ENCODE peak calls at places on chromosomes 3 and 15, in five cellular contexts. B is brain microvascular endothelial cell, I is NCI-H1436, R is astrocyte of the spinal cord, L is left lobe of liver. M is an unnamed sample.

GRCh38 chr3:72224804-72225509 is 440.0 kb upstream of the PROK2 start:
- DNase-seq in L (no peak), I (no peak), B (no peak), R (peak), M (no peak)

GRCh38 chr3:123371859-123372767 is 76.8 kb downstream of the ADCY5 start:
- DNase-seq in B (no peak), L (no peak), R (no peak), I (no peak), M (no peak)

GRCh38 chr3:33113772-33114621 is at the start of gene CRTAP:
- DNase-seq in I (peak), B (peak), R (peak), L (peak), M (peak)

GRCh38 chr3:136943396-136943795 is 14.4 kb upstream of the IL20RB start:
- DNase-seq in L (no peak), B (no peak), I (no peak), R (no peak), M (no peak)

GRCh38 chr3:138833908-138834358 is 795 bp downstream of the PIK3CB start:
- DNase-seq in L (peak), R (peak), I (no peak), B (peak), M (no peak)

GRCh38 chr15:74937226-74937601 is 659 bp downstream of the COX5A start:
- DNase-seq in I (no peak), R (no peak), L (no peak), B (no peak), M (no peak)

GRCh38 chr3:113677745-113678144 is 18.7 kb downstream of the USF3 start:
- DNase-seq in B (no peak), L (no peak), I (no peak), R (no peak), M (no peak)

GRCh38 chr15:83030021-83030420 is 18.6 kb upstream of the C15orf40 start:
- DNase-seq in L (no peak), B (peak), I (no peak), R (peak), M (no peak)

GRCh38 chr15:73851679-73852078 is 21.7 kb upstream of the TBC1D21 start:
- DNase-seq in R (peak), I (no peak), L (no peak), B (peak), M (peak)

M was measured in foreskin melanocyte.